ENCODE peak calls at places on chromosomes 3 and 15, in six cellular contexts. N, B, Z, V, M and S are unnamed samples.

GRCh38 chr3:68878962-68879361 is 53.4 kb downstream of the TAFA4 start:
- DNase-seq in V (no peak), M (no peak), Z (no peak), B (no peak), N (no peak), S (no peak)

GRCh38 chr3:190701096-190701532 is 161.4 kb downstream of the GMNC start:
- DNase-seq in N (peak), Z (no peak), V (peak), M (peak), B (peak), S (peak)

GRCh38 chr15:77992356-77993222 is 84.9 kb downstream of the TBC1D2B start:
- DNase-seq in B (no peak), N (no peak), Z (no peak), V (no peak), M (no peak), S (no peak)

GRCh38 chr3:183400352-183400751 is 28.1 kb downstream of the MCF2L2 start:
- DNase-seq in N (no peak), B (no peak), M (no peak), V (no peak), Z (no peak), S (no peak)

GRCh38 chr3:157499342-157499963 is 3.8 kb downstream of the VEPH1 start:
- DNase-seq in V (peak), M (peak), Z (peak), B (no peak), N (peak), S (peak)

GRCh38 chr3:77348244-77348855 is 308.5 kb downstream of the ROBO2 start:
- DNase-seq in Z (peak), M (peak), V (no peak), N (peak), B (peak), S (peak)

GRCh38 chr3:49859576-49860305 is 3.4 kb upstream of the TRAIP start:
- DNase-seq in V (no peak), B (no peak), N (no peak), Z (no peak), M (no peak), S (no peak)

GRCh38 chr15:71079208-71080044 is 35.8 kb upstream of the THSD4 start:
- DNase-seq in M (no peak), B (no peak), N (peak), Z (no peak), V (no peak), S (no peak)

GRCh38 chr3:119636194-119636593 is 24.2 kb downstream of the POPDC2 start:
- DNase-seq in N (no peak), Z (no peak), B (no peak), V (no peak), M (no peak), S (peak)

GRCh38 chr3:94069242-94069813 is 6.5 kb downstream of the NSUN3 start:
- DNase-seq in B (peak), N (no peak), M (peak), Z (no peak), V (no peak), S (peak)

GRCh38 chr15:67836134-67836455 is 3.8 kb downstream of the RNU6-1 start:
- DNase-seq in V (no peak), N (no peak), M (no peak), B (no peak), Z (no peak), S (no peak)

GRCh38 chr3:112074006-112074405 is 12.2 kb upstream of the C3orf52 start:
- DNase-seq in Z (no peak), V (no peak), B (no peak), N (no peak), M (no peak), S (no peak)

GRCh38 chr3:13878711-13879101 is 1.2 kb downstream of the WNT7A start:
- DNase-seq in V (no peak), B (no peak), N (no peak), Z (peak), M (no peak), S (no peak)

GRCh38 chr3:177770821-177771220 is 573.5 kb upstream of the TBL1XR1 start:
- DNase-seq in Z (no peak), B (no peak), V (no peak), M (no peak), N (no peak), S (no peak)

GRCh38 chr3:112084980-112085697 is 1.1 kb upstream of the C3orf52 start:
- DNase-seq in M (peak), Z (no peak), B (no peak), N (peak), V (no peak), S (no peak)

GRCh38 chr15:99707481-99708270 is 25.6 kb downstream of the LYSMD4 start:
- DNase-seq in M (no peak), N (no peak), Z (no peak), B (no peak), V (no peak), S (peak)

GRCh38 chr3:62134061-62134496 is 239.3 kb downstream of the FEZF2 start:
- DNase-seq in B (no peak), N (no peak), V (peak), M (no peak), Z (no peak), S (peak)

GRCh38 chr15:50501815-50502214 is 44.7 kb downstream of the USP50 start:
- DNase-seq in M (no peak), Z (no peak), B (no peak), N (no peak), V (no peak), S (no peak)

GRCh38 chr3:10983219-10983916 is 9.2 kb upstream of the SLC6A1 start:
- DNase-seq in V (peak), B (peak), M (peak), Z (peak), N (peak), S (peak)

GRCh38 chr3:79111375-79112052 is 656.3 kb downstream of the ROBO1 start:
- DNase-seq in B (no peak), Z (no peak), M (no peak), N (no peak), V (no peak), S (no peak)

GRCh38 chr15:84747423-84748273 is 744 bp upstream of the ZNF592 start:
- DNase-seq in Z (peak), N (peak), B (peak), M (peak), V (no peak), S (peak)

GRCh38 chr15:67511606-67512005 is 9.3 kb upstream of the C15orf61 start:
- DNase-seq in B (no peak), V (no peak), M (no peak), Z (no peak), N (no peak), S (no peak)

GRCh38 chr3:146830231-146830630 is 225.1 kb upstream of the PLSCR5 start:
- DNase-seq in Z (no peak), M (no peak), B (no peak), V (no peak), N (no peak), S (no peak)

GRCh38 chr3:146831657-146832056 is 226.5 kb upstream of the PLSCR5 start:
- DNase-seq in N (no peak), M (no peak), V (no peak), B (no peak), Z (no peak), S (no peak)

GRCh38 chr3:146838221-146838620 is 233.1 kb upstream of the PLSCR5 start:
- DNase-seq in V (no peak), B (no peak), Z (no peak), N (no peak), M (no peak), S (no peak)

GRCh38 chr3:146832815-146833458 is 227.8 kb upstream of the PLSCR5 start:
- DNase-seq in Z (no peak), B (no peak), M (no peak), V (no peak), N (no peak), S (no peak)

DNA sequence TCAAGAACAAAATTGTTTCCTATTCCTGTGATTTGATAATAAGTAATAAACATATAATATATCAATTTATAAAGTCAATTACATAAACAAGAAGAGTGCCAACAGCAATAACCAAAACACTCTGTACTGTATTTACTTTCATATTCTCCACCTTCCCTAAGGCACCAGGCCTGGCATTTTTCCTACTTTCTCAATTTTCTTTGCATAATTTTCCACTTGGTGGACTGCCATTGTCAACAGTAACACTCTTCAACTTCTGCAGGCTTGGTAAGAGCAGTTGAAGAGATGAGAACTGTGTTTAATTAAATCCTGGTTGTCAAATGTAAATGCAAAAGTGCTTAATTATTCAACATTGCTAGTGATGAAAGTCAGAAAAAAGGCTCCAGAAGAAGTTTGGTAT is 229.8 kb upstream of the PLSCR5 start:
- DNase-seq in M (no peak), N (no peak), Z (no peak), V (no peak), B (no peak), S (peak)
- TF ChIP-seq MAX in M (no peak), N (no peak), Z (no peak), V (no peak), B (no peak), S (no peak)

GRCh38 chr3:38030126-38031021 is 932 bp upstream of the PLCD1 start:
- DNase-seq in M (no peak), V (no peak), N (no peak), Z (no peak), B (no peak), S (no peak)
- H3K4me3 ChIP-seq in M (peak), V (peak), N (peak), Z (peak), B (no peak), S (no peak)

DNA sequence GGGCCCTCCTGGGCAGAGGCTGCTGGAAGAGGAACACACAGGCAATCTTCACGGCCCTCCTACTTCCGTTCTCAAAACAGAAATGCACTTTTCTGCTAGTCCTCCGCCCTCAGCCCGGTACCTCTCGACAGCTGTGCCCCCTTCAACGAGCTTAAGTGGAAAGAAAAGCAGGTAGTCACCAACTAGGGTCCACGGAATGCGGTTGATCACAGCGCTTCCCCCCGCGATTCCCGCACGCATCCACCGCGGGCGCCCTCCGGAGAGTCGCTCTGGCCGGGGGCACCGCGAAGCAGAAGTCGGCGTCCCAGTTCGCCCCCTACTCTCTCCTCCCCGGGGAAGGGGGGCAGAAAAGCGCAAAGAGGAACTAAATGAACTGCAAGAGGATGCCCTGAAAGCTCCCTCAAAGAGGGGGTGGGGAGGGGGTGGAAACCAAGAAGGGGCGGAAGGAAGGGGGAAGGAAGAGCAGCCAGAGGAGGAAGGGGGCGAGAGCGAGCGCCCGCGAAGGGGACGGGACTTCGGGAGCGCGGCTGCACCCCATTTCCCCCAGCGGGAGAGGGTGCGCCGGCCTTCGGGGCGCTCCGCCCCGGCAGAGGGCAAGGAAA is 748 bp downstream of the ACAP2 start:
- DNase-seq in B (peak), Z (peak), M (no peak), N (peak), V (no peak), S (peak)
- TF ChIP-seq MAX in B (peak), Z (no peak), M (no peak), N (no peak), V (no peak), S (no peak)

GRCh38 chr15:85800460-85801123 is 5.9 kb upstream of the KLHL25 start:
- DNase-seq in N (peak), M (peak), V (peak), Z (no peak), B (no peak), S (no peak)
- H3K4me3 ChIP-seq in N (no peak), M (no peak), V (no peak), Z (no peak), B (no peak), S (no peak)

GRCh38 chr3:66113542-66113941 is 74.8 kb upstream of the MAGI1 start:
- DNase-seq in N (no peak), V (no peak), B (no peak), M (no peak), Z (no peak), S (no peak)
- TF ChIP-seq MAX in N (no peak), V (no peak), B (no peak), M (no peak), Z (no peak), S (no peak)

GRCh38 chr15:69892351-69892750 is 205.4 kb downstream of the TLE3 start:
- DNase-seq in B (no peak), Z (no peak), M (no peak), N (no peak), V (no peak), S (no peak)

GRCh38 chr15:69895202-69895601 is 202.5 kb downstream of the TLE3 start:
- DNase-seq in N (no peak), Z (no peak), B (no peak), M (no peak), V (no peak), S (no peak)

GRCh38 chr15:69893863-69894262 is 203.9 kb downstream of the TLE3 start:
- DNase-seq in B (peak), M (no peak), N (no peak), Z (peak), V (no peak), S (no peak)

GRCh38 chr15:69891070-69891491 is 206.6 kb downstream of the TLE3 start:
- DNase-seq in M (no peak), V (no peak), Z (no peak), B (no peak), N (no peak), S (no peak)

DNA sequence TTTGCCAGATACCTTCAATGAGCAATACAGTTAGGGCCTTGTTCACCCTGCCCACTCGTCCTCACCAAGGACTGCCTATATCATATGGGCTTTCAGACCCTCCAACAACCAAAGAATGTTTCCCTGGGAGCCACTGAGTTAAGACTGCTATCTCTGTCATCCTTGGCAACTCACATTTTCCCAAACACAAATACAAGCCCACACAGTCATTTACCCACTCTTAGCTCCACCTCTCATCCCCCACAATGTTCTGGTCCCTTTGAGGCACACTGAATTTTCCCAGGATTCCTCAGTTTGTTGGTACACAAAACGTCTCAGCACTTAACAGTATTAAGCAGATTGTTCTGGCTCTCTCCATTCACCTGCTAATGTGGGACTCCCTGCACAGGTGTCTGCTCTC is 204.6 kb downstream of the TLE3 start:
- DNase-seq in Z (no peak), N (no peak), B (no peak), M (no peak), V (no peak), S (no peak)
- H3K4me3 ChIP-seq in Z (no peak), N (no peak), B (no peak), M (no peak), V (no peak), S (no peak)